ENCODE peak calls at places on chromosomes 2 and 18, in four cellular contexts. I, L, A and X are unnamed samples.

GRCh38 chr2:54958717-54959371 is 91.4 kb downstream of the RTN4 start:
- DNase-seq in I (peak), L (no peak), A (no peak), X (no peak)

GRCh38 chr2:23384551-23385349 is at the start of gene KLHL29:
- DNase-seq in I (no peak), L (peak), A (no peak), X (peak)

GRCh38 chr2:81324046-81324445 is 1019.5 kb upstream of the LRRTM1 start:
- DNase-seq in I (no peak), L (no peak), A (no peak), X (no peak)

GRCh38 chr2:105959357-105959756 is 214.6 kb downstream of the NCK2 start:
- DNase-seq in I (no peak), L (no peak), A (no peak), X (no peak)

GRCh38 chr2:57549642-57550102 is 496.9 kb upstream of the VRK2 start:
- DNase-seq in I (peak), L (no peak), A (peak), X (no peak)

GRCh38 chr18:59279193-59279592 is 5.9 kb upstream of the RAX start:
- DNase-seq in I (no peak), L (no peak), A (no peak), X (no peak)

GRCh38 chr2:55418512-55419235 is 982 bp downstream of the CCDC88A start:
- DNase-seq in I (peak), L (peak), A (no peak), X (no peak)

GRCh38 chr2:239523147-239523943 is 122.5 kb upstream of the HDAC4 start:
- DNase-seq in I (peak), L (no peak), A (no peak), X (no peak)

GRCh38 chr2:201257381-201257940 is 2.9 kb upstream of the CASP8 start:
- DNase-seq in I (peak), L (peak), A (no peak), X (peak)

GRCh38 chr2:39225564-39225963 is 18.2 kb downstream of the CDKL4 start:
- DNase-seq in I (no peak), L (no peak), A (peak), X (no peak)

GRCh38 chr2:137947714-137948336 is 16.4 kb upstream of the HNMT start:
- DNase-seq in I (peak), L (peak), A (no peak), X (peak)

GRCh38 chr2:214989187-214989586 is 149.2 kb downstream of the ABCA12 start:
- DNase-seq in I (no peak), L (no peak), A (no peak), X (no peak)

GRCh38 chr2:59301466-59302402 is 1060.6 kb upstream of the FANCL start:
- DNase-seq in I (peak), L (peak), A (no peak), X (no peak)

DNA sequence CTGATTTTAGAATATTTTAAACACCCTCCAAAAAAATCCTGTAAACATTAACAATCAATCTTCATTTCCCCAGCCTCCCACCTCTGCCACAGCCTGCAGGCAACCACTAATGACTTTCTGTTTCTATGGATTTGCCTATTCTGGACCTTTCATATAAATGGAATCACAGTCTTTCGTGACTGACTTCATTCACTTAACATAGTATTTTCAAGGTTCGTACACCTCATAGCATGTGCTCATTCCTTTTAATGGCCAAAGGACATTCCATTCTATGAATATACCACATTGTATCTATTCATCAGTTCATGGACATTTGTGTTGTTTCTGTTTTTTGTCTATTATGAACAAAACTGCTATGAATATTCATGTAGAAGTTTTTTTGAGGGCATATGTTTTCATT is 48.5 kb downstream of the NAT8 start:
- DNase-seq in I (no peak), L (no peak), A (no peak), X (no peak)
- TF ChIP-seq SPI1 in I (no peak), L (no peak), A (no peak), X (no peak)

GRCh38 chr2:136436921-136437320 is 319.0 kb upstream of the CXCR4 start:
- DNase-seq in I (no peak), L (no peak), A (no peak), X (no peak)
- TF ChIP-seq SPI1 in I (no peak), L (no peak), A (no peak), X (no peak)

GRCh38 chr2:49122107-49122506 is 32.2 kb downstream of the FSHR start:
- DNase-seq in I (no peak), L (no peak), A (no peak), X (no peak)
- TF ChIP-seq SPI1 in I (no peak), L (no peak), A (no peak), X (no peak)

GRCh38 chr2:182949572-182950189 is 83.2 kb upstream of the FRZB start:
- DNase-seq in I (no peak), L (peak), A (no peak), X (no peak)

GRCh38 chr2:182950546-182950945 is 84.1 kb upstream of the FRZB start:
- DNase-seq in I (no peak), L (no peak), A (no peak), X (no peak)

GRCh38 chr2:182954789-182955188 is 83.5 kb downstream of the NCKAP1 start:
- DNase-seq in I (no peak), L (no peak), A (no peak), X (no peak)

GRCh38 chr2:182952741-182953450 is 85.4 kb downstream of the NCKAP1 start:
- DNase-seq in I (no peak), L (no peak), A (no peak), X (no peak)

GRCh38 chr2:182951948-182952663 is 85.7 kb upstream of the FRZB start:
- DNase-seq in I (no peak), L (no peak), A (no peak), X (no peak)
- TF ChIP-seq SPI1 in I (no peak), L (no peak), A (no peak), X (no peak)